ENCODE peak calls at places on chromosomes 16 and 17, in four cellular contexts. B is GM12891, Y is HepG2, W is prostate gland. E is an unnamed sample.

GRCh38 chr17:45440161-45440859 is 7.6 kb upstream of the ARHGAP27 start:
- DNase-seq in B (no peak), Y (peak), W (peak), E (no peak)

GRCh38 chr17:42700890-42701289 is 18.6 kb downstream of the CNTNAP1 start:
- DNase-seq in B (no peak), Y (no peak), W (no peak), E (no peak)

GRCh38 chr16:84823484-84823883 is 3.7 kb downstream of the CRISPLD2 start:
- DNase-seq in B (no peak), Y (no peak), W (no peak), E (no peak)

GRCh38 chr17:78935419-78936323 is 10.5 kb upstream of the TIMP2 start:
- DNase-seq in B (no peak), Y (no peak), W (no peak), E (no peak)

GRCh38 chr16:70510216-70510615 is 13.1 kb downstream of the COG4 start:
- DNase-seq in B (no peak), Y (no peak), W (no peak), E (no peak)

GRCh38 chr16:70579648-70580630 is 56.3 kb downstream of the SF3B3 start:
- DNase-seq in B (no peak), Y (no peak), W (no peak), E (no peak)

GRCh38 chr17:79913451-79913850 is 74.2 kb upstream of the CBX4 start:
- DNase-seq in B (no peak), Y (no peak), W (no peak), E (no peak)

GRCh38 chr16:75471723-75472634 is 7.5 kb upstream of the TMEM170A start:
- DNase-seq in B (peak), Y (peak), W (peak), E (peak)

GRCh38 chr17:9934354-9934753 is 29.3 kb upstream of the RCVRN start:
- DNase-seq in B (no peak), Y (no peak), W (no peak), E (no peak)

GRCh38 chr17:10033982-10034381 is 128.9 kb upstream of the RCVRN start:
- DNase-seq in B (no peak), Y (no peak), W (no peak), E (no peak)

GRCh38 chr16:56577300-56577625 is 12.1 kb upstream of the MT3 start:
- DNase-seq in B (no peak), Y (no peak), W (no peak), E (no peak)

GRCh38 chr17:77942111-77942988 is 16.2 kb upstream of the TNRC6C start:
- DNase-seq in B (no peak), Y (peak), W (peak), E (no peak)

GRCh38 chr16:12646490-12647274 is 157.0 kb downstream of the CPPED1 start:
- DNase-seq in B (no peak), Y (peak), W (no peak), E (no peak)

GRCh38 chr17:73757324-73757942 is 113.2 kb upstream of the SDK2 start:
- DNase-seq in B (no peak), Y (no peak), W (no peak), E (no peak)

GRCh38 chr17:66829386-66829864 is 5.5 kb upstream of the CACNG5 start:
- DNase-seq in B (no peak), Y (peak), W (peak), E (no peak)

GRCh38 chr17:76671123-76671911 is 27.8 kb upstream of the ST6GALNAC1 start:
- DNase-seq in B (peak), Y (peak), W (peak), E (peak)
- TF ChIP-seq POLR2A in B (no peak), Y (peak), W (no peak), E (no peak)

DNA sequence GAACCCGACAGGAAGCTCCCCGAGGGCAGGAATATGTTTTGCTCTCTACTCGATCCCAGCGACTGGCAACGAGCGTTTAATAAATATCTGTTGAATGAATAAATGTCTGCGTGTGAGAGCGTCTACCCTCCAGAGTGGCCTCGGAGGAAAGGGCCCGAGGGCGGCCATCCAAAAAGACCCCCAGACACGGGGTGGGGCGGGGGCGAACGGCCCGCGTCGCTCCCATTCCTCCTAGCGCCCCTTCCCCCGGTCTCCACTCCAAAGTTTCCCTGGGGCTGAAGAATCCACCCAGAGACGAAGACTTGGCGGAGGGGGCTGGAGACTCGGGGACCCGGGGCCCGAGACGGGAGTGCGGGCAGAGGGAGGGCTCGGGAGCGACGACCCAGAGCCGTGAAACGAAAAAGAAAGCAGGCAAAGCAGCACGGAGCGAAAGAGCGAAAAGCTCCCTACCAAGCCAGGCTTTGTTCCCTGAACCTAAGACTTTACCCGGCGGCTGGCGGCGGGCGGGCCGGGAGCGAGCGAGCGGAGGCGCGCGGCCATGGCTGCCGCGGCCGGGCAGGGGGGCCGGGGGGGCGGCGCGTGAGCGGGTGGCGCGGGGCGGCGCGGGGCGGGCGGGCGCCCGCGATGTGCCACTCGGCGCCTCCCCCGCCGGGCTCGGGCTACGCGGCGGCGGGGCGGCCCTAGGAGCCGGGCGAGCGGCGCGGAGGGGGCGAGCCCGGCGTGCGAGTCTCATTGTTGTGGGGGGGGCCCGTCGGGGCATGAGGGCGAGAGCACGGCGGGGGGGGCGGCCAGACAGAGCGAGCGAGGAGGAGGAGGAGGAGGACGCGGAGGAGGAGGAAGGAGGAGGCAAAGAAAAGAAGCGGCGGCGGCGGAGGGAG is at the start of gene MLLT6:
- DNase-seq in B (no peak), Y (peak), W (peak), E (peak)
- TF ChIP-seq POLR2A in B (no peak), Y (no peak), W (peak), E (peak)

DNA sequence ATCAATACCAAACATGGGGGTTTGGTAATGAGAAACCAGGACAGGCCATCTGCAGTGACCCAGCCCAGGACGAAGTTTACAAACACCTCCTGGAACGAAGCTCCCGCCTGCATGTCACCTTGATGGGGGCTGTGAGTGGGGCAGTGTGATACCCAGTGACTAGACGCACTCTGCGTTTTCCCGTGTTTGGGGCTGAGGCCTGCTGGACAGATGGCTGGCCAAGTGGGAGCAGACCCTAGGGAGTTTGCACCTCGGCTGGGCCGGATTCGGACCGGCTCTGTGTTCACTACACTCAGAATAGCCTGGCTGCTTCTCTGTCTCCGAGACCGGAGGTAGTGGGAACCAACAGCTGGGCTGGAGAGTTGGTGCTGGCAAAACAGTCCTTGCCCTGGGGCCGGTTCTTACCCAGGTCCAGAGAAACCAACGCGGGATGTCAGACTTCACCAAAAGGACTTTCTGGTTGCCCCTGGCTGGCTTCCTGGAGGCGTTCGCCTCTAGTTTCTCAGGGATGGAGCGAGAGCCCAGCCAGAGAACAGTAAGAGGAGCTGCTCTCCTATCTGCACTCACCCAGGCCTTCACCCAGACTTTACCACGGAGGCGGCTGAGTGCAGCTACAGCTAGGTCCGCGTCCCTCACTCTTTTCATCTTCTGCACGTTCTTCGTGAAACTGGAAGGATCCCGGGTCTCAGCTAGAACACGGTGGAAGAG is 20.4 kb downstream of the CARHSP1 start:
- DNase-seq in B (no peak), Y (no peak), W (no peak), E (no peak)
- TF ChIP-seq POLR2A in B (peak), Y (no peak), W (no peak), E (no peak)

GRCh38 chr17:50662632-50663225 is 28.0 kb downstream of the ABCC3 start:
- DNase-seq in B (no peak), Y (no peak), W (no peak), E (no peak)

GRCh38 chr17:50661348-50661747 is 26.7 kb downstream of the ABCC3 start:
- DNase-seq in B (no peak), Y (no peak), W (no peak), E (no peak)

GRCh38 chr17:50660887-50661345 is 26.2 kb downstream of the ABCC3 start:
- DNase-seq in B (no peak), Y (no peak), W (no peak), E (no peak)

GRCh38 chr17:50660042-50660886 is 25.6 kb downstream of the ABCC3 start:
- DNase-seq in B (no peak), Y (peak), W (peak), E (no peak)

DNA sequence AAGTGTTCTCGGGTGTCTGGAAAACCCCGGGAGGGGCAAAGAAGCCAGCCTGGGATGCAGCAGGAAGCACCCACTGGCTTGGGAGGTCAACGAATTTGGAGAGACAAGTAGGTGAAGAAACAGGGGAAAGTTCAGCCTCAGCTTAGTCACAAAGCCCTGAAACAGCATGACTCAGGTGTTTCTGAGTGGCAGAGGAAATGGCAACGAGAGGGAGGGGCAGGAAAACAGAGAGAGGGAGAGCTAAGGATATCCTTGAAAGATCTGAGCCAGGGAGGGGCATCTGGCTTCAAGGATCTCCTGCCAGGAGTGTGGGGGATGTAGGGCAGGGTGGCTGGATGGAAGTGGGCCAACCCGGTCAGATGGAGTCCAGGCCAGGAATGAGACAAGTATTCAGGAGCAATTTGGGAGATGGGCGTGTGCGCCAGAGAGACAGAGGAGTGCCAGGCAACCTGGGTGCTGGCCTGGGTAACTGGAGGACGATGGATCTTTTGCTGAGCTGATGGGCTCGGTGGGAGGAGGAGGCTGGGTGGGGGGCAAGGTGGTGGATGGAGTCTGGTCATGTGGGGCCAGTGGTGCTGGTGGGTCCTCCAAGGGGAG is 27.2 kb downstream of the ABCC3 start:
- DNase-seq in B (no peak), Y (peak), W (peak), E (no peak)
- TF ChIP-seq POLR2A in B (no peak), Y (peak), W (no peak), E (no peak)

GRCh38 chr16:55508941-55509920 is at the start of gene LPCAT2:
- DNase-seq in B (no peak), Y (peak), W (peak), E (no peak)
- TF ChIP-seq POLR2A in B (no peak), Y (peak), W (peak), E (no peak)

GRCh38 chr17:20009302-20010098 is at the start of gene SPECC1:
- DNase-seq in B (peak), Y (peak), W (peak), E (peak)
- TF ChIP-seq POLR2A in B (no peak), Y (no peak), W (no peak), E (no peak)

DNA sequence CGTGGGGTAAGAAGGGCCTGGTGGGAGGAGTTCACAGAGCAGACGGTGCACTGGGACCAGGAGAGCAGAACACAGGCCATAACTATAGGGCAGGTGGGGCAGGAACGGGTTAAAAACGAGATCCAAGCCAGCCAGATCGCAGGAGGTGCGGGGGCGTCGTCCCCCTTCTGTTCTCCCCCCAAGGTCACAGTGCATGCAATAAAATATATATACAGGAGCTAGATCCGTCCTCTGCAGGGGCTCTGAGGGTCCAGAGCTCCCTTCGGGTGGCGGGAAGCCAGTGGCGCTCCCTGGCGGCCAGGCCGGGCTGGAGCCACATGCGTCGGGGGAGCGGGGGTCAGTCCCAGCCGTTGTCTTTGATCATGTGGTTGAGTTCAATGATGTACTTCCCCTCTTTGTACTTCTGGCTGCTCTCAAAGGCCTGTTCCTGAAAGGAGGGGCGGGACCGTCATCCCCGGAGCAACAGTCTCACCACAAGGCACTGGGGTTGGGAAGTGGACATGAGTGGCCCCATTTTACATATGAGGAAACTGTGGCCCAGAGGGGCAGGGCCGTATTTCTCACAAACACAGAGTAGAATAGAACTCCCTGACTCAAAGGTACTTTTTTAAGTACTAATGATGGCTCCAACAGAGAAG is 768 bp upstream of the TBX6 start:
- DNase-seq in B (peak), Y (peak), W (peak), E (peak)
- TF ChIP-seq POLR2A in B (peak), Y (no peak), W (peak), E (peak)

DNA sequence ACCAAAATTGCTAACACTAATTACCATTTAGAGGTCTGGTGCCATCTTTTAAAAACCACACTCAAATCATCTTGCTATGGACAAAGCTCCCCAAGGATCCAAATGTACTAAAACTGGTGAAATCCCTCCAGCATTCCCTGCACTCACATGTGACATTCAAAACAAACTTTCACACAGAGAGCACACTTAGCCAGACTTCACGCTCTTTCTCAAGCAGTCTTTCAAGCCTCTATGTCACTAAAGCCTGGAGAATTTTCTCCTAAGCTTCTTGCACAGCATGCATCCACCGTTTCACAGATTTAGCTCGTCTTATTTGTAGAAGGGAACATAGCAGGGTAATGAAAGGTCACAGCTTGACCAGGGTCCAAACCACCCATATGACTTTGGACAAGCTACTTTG is 19.3 kb downstream of the CMTM3 start:
- DNase-seq in B (no peak), Y (no peak), W (no peak), E (no peak)
- TF ChIP-seq POLR2A in B (no peak), Y (no peak), W (no peak), E (no peak)

GRCh38 chr16:72664480-72665408 is 383.2 kb downstream of the ZFHX3 start:
- DNase-seq in B (peak), Y (peak), W (peak), E (peak)
- TF ChIP-seq POLR2A in B (peak), Y (peak), W (peak), E (peak)

GRCh38 chr16:1316033-1316405 is 6.6 kb downstream of the UBE2I start:
- DNase-seq in B (no peak), Y (no peak), W (no peak), E (no peak)

GRCh38 chr16:1315081-1316032 is 5.9 kb downstream of the UBE2I start:
- DNase-seq in B (no peak), Y (no peak), W (no peak), E (no peak)

GRCh38 chr16:1319041-1319440 is 9.6 kb downstream of the UBE2I start:
- DNase-seq in B (no peak), Y (no peak), W (no peak), E (no peak)

GRCh38 chr16:1318268-1318545 is 8.8 kb downstream of the UBE2I start:
- DNase-seq in B (no peak), Y (no peak), W (no peak), E (no peak)

DNA sequence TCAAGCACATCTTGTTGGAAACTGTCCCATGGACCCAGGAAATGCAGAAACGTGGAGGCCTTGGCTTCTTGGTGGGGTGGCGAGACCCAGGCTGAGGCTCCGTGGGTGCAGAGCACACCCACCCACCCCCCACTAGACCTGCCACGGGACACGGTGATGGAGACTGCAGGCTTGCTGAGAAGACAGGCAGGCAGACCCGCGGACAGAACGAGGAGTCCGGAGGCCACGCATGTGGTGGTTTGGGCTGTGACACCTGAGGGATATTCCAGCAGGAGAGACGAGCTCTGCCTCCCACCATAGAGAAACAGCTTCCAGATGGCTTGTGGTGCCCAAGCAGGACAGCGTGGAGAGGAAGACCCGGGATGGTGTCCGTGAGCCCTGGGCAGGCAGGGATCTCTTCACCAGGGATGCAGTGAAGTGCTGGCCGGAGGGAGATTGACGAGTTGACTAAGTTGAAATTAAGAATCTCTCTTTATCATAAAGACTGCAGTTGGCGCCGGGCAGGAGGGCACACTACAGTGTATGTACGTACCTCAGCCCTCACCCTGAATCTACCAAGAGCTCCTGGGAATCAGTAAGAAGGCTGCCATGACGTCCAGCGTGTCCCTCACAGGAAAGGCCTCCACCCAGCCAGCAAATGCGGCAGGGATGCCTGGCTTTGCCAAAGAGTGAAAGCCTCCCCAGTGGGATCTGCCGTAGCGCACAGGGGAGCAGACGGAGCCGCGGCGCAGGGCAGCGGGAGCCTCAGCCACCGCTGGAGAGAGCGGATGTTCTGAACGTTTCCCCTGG is 8.2 kb downstream of the UBE2I start:
- DNase-seq in B (no peak), Y (no peak), W (no peak), E (no peak)
- TF ChIP-seq POLR2A in B (peak), Y (no peak), W (no peak), E (no peak)